ENCODE peak calls at places on chromosomes 16 and 17, in six cellular contexts. X, Z, S, M, N and G are unnamed samples.

GRCh38 chr17:30117548-30118155 is 1.0 kb downstream of the NSRP1 start:
- DNase-seq in Z (no peak), N (no peak), M (no peak), S (no peak), X (no peak), G (no peak)

GRCh38 chr17:76048711-76049110 is 21.6 kb upstream of the EVPL start:
- DNase-seq in X (no peak), S (no peak), N (no peak), Z (no peak), M (no peak), G (no peak)

GRCh38 chr17:30219833-30220232 is 15.7 kb downstream of the SLC6A4 start:
- DNase-seq in Z (no peak), X (no peak), S (no peak), M (no peak), N (no peak), G (no peak)

GRCh38 chr16:83402160-83402794 is 405.5 kb upstream of the HSBP1 start:
- DNase-seq in M (no peak), N (no peak), X (no peak), S (no peak), Z (no peak), G (no peak)

GRCh38 chr17:61467416-61468262 is 15.4 kb downstream of the TBX4 start:
- DNase-seq in S (no peak), Z (no peak), N (no peak), X (no peak), M (no peak), G (no peak)

GRCh38 chr17:60959696-60960095 is 282.0 kb downstream of the BCAS3 start:
- DNase-seq in Z (no peak), X (no peak), S (no peak), M (no peak), N (no peak), G (no peak)

GRCh38 chr16:75491876-75492275 is 3.4 kb downstream of the CHST6 start:
- DNase-seq in M (no peak), X (no peak), Z (no peak), N (no peak), S (no peak), G (no peak)

GRCh38 chr16:66649636-66650205 is 45.2 kb downstream of the CMTM3 start:
- DNase-seq in S (no peak), M (no peak), Z (no peak), X (no peak), N (no peak), G (no peak)

GRCh38 chr16:13042291-13042690 is 140.9 kb downstream of the SHISA9 start:
- DNase-seq in X (no peak), N (no peak), S (no peak), Z (no peak), M (no peak), G (no peak)

GRCh38 chr16:56874800-56875199 is 9.8 kb downstream of the SLC12A3 start:
- DNase-seq in X (no peak), Z (no peak), S (no peak), N (no peak), M (no peak), G (no peak)

GRCh38 chr17:63696381-63696961 is 3.5 kb downstream of the LIMD2 start:
- DNase-seq in S (no peak), Z (no peak), M (no peak), X (no peak), N (peak; percentile 27), G (no peak)

GRCh38 chr17:15883617-15884111 is 61.3 kb upstream of the ADORA2B start:
- DNase-seq in S (no peak), X (no peak), M (no peak), N (no peak), Z (no peak), G (no peak)

GRCh38 chr16:70252355-70252988 is 732 bp upstream of the EXOSC6 start:
- DNase-seq in N (no peak), Z (no peak), S (peak; percentile 43), M (no peak), X (no peak), G (no peak)

GRCh38 chr16:2784536-2785100 is 2.7 kb downstream of the PRSS33 start:
- DNase-seq in Z (no peak), N (no peak), X (no peak), S (no peak), M (no peak), G (no peak)